ENCODE peak calls at places on chromosomes 1 and 21, in five cellular contexts. Q, L, K, X and E are unnamed samples.

GRCh38 chr1:195979646-195980045 is 628.6 kb downstream of the KCNT2 start:
- DNase-seq in Q (no peak), L (no peak), K (no peak), X (no peak), E (no peak)

GRCh38 chr1:173590557-173590956 is 12.3 kb downstream of the SLC9C2 start:
- DNase-seq in Q (no peak), L (no peak), K (no peak), X (no peak), E (no peak)

GRCh38 chr1:110281363-110282290 is 57.5 kb upstream of the RBM15 start:
- DNase-seq in Q (no peak), L (no peak), K (no peak), X (no peak), E (no peak)

GRCh38 chr1:58575831-58576726 is 973 bp downstream of the TACSTD2 start:
- DNase-seq in Q (no peak), L (no peak), K (no peak), X (no peak), E (no peak)

GRCh38 chr1:15955552-15955951 is 20.3 kb downstream of the ZBTB17 start:
- DNase-seq in Q (no peak), L (no peak), K (no peak), X (no peak), E (no peak)

GRCh38 chr1:154062309-154062708 is 71.7 kb downstream of the RPS27 start:
- DNase-seq in Q (no peak), L (no peak), K (no peak), X (no peak), E (no peak)

GRCh38 chr1:1171551-1172340 is 1.9 kb upstream of the TTLL10 start:
- DNase-seq in Q (no peak), L (no peak), K (no peak), X (no peak), E (peak; percentile 25)

GRCh38 chr1:53362851-53363642 is 35.2 kb upstream of the LRP8 start:
- DNase-seq in Q (no peak), L (no peak), K (no peak), X (no peak), E (no peak)

GRCh38 chr1:156251527-156251926 is 3.7 kb upstream of the PAQR6 start:
- DNase-seq in Q (no peak), L (no peak), K (no peak), X (peak; percentile 40), E (no peak)

GRCh38 chr1:33032126-33032869 is 4.4 kb downstream of the AK2 start:
- DNase-seq in Q (no peak), L (no peak), K (no peak), X (no peak), E (peak; percentile 79)

GRCh38 chr1:156387899-156388813 is 19.1 kb downstream of the RHBG start:
- DNase-seq in Q (no peak), L (peak; percentile 73), K (no peak), X (no peak), E (no peak)

GRCh38 chr21:14678987-14679574 is 133.0 kb upstream of the SAMSN1 start:
- DNase-seq in Q (no peak), L (no peak), K (no peak), X (no peak), E (no peak)

GRCh38 chr1:177567393-177567792 is 396.6 kb downstream of the BRINP2 start:
- DNase-seq in Q (no peak), L (no peak), K (no peak), X (no peak), E (no peak)